ENCODE peak calls at places on chromosomes 3 and 15, in five cellular contexts. H, O, D, V and J are unnamed samples.

GRCh38 chr15:51380999-51381806 is 39.7 kb downstream of the GLDN start:
- DNase-seq in H (peak), O (peak), D (no peak), V (peak), J (no peak)

GRCh38 chr3:29644261-29644660 is 363.4 kb downstream of the RBMS3 start:
- DNase-seq in H (no peak), O (no peak), D (no peak), V (no peak), J (no peak)

GRCh38 chr3:10557783-10558373 is 52.5 kb upstream of the ATP2B2 start:
- DNase-seq in H (peak), O (no peak), D (no peak), V (no peak), J (no peak)

GRCh38 chr15:33742807-33743206 is 225.5 kb upstream of the CHRM5 start:
- DNase-seq in H (no peak), O (no peak), D (no peak), V (no peak), J (no peak)

GRCh38 chr3:128497305-128498126 is 4.5 kb upstream of the GATA2 start:
- DNase-seq in H (peak), O (no peak), D (peak), V (peak), J (peak)

GRCh38 chr3:154023148-154023547 is 98.0 kb upstream of the ARHGEF26 start:
- DNase-seq in H (peak), O (no peak), D (no peak), V (no peak), J (no peak)

GRCh38 chr3:142424754-142425153 is 23.1 kb downstream of the XRN1 start:
- DNase-seq in H (no peak), O (no peak), D (no peak), V (no peak), J (no peak)

GRCh38 chr3:77348244-77348855 is 308.5 kb downstream of the ROBO2 start:
- DNase-seq in H (peak), O (no peak), D (no peak), V (no peak), J (no peak)

GRCh38 chr3:64355473-64355872 is 130.2 kb upstream of the PRICKLE2 start:
- DNase-seq in H (peak), O (no peak), D (no peak), V (no peak), J (no peak)

GRCh38 chr3:56778904-56779303 is 22.8 kb downstream of the ARHGEF3 start:
- DNase-seq in H (no peak), O (no peak), D (no peak), V (no peak), J (no peak)

GRCh38 chr15:25658560-25658959 is 204.6 kb downstream of the ATP10A start:
- DNase-seq in H (no peak), O (no peak), D (no peak), V (no peak), J (no peak)

GRCh38 chr3:105364113-105364512 is 2.6 kb upstream of the ALCAM start:
- DNase-seq in H (no peak), O (no peak), D (no peak), V (no peak), J (no peak)

GRCh38 chr15:79007066-79007465 is 62.2 kb upstream of the CTSH start:
- DNase-seq in H (peak), O (no peak), D (no peak), V (peak), J (no peak)
- TF ChIP-seq CTCF in H (peak), O (no peak), D (no peak), V (peak), J (peak)

GRCh38 chr15:96330064-96330449 is 443 bp upstream of the NR2F2 start:
- DNase-seq in H (peak), O (no peak), D (no peak), V (peak), J (no peak)
- H3K4me3 ChIP-seq in H (peak), O (peak), D (no peak), V (peak), J (peak)

DNA sequence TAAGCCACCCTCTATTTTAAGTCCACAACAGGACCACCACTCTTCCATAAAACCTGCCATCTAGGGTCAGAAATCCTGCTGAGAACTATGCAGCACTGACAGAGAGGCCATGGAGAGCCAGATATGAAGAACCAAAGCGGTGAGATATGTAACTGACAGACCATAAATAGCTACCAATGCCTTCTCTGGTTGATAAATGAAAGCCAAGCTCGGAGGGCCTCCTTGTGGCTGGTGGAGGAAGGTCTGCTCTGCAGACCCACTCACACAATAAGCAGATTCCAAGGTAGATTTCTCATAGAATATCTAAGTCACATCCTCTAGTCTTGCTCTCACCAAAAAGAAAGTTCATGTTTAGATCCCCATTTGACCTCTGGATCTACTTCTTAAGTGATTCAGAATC is 38.9 kb downstream of the RYK start:
- DNase-seq in H (peak), O (no peak), D (no peak), V (no peak), J (no peak)
- TF ChIP-seq CTCF in H (peak), O (peak), D (no peak), V (no peak), J (peak)

DNA sequence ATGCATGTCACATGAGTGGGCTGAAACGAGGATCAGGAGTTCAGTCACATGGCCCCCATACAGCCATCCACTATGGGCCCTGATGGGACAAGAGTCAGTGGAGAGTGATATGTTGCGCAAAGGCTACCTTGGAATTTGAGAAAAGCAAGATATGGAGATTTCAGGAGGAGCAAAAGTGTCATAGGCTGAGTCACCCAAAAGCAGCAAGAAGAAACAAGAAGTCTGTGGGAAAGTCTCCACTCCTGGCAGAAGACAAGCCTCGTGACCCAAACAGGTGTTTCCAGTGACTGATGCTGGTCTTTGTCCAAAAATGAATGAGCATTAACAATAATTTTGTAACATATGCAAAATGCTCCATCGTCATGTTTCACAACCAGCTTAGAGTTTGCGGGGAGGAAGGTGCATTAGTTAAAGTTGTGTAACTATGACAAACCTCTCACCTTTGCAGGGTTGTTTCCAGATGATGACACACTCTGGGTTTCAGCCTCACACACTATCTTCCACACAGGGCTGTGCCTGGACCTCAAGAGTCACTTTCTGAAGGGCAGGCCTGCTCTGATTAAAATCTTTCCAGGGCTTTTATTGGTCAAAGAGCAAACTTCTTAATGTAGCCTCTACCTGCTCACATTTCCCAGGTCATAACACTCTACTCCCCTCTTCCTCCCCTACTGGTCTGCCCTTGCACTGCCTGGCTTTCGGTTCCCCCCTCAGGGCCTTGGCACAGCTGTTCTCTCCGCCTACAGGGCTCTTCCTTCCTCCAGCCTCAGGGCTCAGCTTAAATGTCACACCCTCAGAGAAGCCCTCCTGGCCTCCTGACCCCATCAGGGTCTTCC is 3.9 kb upstream of the DNASE1L3 start:
- DNase-seq in H (peak), O (no peak), D (no peak), V (no peak), J (peak)
- H3K4me3 ChIP-seq in H (no peak), O (no peak), D (no peak), V (no peak), J (no peak)

GRCh38 chr15:35545316-35545824 is 595 bp downstream of the DPH6 start:
- DNase-seq in H (peak), O (peak), D (no peak), V (peak), J (no peak)

GRCh38 chr15:35546581-35547381 is 816 bp upstream of the DPH6 start:
- DNase-seq in H (no peak), O (no peak), D (no peak), V (peak), J (no peak)

GRCh38 chr15:35547775-35548364 is 1.9 kb upstream of the DPH6 start:
- DNase-seq in H (no peak), O (no peak), D (no peak), V (no peak), J (no peak)

GRCh38 chr15:35548435-35548834 is 2.5 kb upstream of the DPH6 start:
- DNase-seq in H (no peak), O (no peak), D (no peak), V (no peak), J (no peak)

DNA sequence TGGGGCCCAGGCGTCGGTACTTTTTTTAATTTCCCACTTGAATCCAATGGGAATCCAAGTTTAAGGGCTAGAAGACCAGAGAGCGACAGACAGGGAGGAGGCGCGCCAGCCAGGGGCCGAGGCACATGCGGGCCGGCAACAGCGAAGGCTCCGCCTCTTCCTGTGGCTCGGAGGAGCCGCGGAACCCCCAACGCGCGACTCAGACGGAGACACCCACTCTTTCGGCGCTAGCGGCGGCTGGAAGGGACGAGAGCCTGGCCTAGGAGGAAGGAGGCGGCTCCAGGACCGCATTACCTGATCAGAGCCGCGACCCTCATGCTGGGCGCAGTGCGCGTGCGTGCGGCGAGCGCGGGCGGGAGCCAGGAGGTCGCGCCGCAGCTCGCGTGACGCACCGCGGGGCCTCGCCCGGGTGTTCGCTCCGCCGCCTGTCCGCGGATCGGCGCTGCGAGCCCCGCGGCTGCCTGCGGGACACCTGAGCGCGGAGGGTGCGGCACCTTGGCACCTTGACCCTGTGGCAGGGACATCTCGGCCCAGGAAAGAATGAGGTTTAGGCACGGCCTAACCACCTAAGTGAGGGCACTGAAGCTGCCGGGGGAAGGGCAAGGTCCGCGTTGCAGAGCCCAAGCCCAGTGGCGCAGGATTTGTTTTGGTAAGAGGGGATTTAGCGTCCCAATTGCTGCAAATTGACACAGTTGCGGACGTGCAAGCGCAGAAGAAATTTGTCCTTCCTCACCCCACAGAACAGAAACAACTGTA is at the start of gene DPH6:
- DNase-seq in H (peak), O (peak), D (peak), V (peak), J (peak)
- TF ChIP-seq CTCF in H (no peak), O (no peak), D (no peak), V (no peak), J (no peak)

GRCh38 chr15:74933573-74933972 is 4.3 kb downstream of the COX5A start:
- DNase-seq in H (no peak), O (no peak), D (no peak), V (peak), J (no peak)
- H3K4me3 ChIP-seq in H (no peak), O (no peak), D (no peak), V (no peak), J (no peak)

DNA sequence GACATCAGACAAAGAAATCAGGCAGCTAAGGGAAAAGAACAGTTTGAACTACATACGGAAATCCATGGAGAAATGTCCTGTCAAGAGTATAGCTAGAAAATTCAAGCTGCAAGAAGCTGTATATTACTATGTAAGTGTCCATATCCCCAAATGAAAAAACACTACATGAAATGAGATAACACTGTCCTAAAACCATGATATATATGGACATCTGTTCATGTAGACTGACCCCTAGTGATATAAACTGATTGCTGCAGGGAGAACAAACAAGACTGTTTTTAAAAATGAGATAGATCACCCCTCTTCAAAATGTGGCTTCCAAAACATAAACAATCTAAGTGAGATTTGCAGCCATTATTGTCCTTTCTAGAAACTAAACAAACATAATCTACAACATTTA is 985.6 kb downstream of the EPHA3 start:
- DNase-seq in H (peak), O (no peak), D (no peak), V (no peak), J (no peak)
- TF ChIP-seq CTCF in H (peak), O (peak), D (no peak), V (peak), J (peak)